ENCODE peak calls at places on chromosomes 1 and 21, in nine cellular contexts. One of them, this sample, is unnamed.

GRCh38 chr1:60692031-60692430 is 390.3 kb upstream of the NFIA start:
- DNase-seq in CD8-positive, alpha-beta T cell: no peak
- DNase-seq in AG04450: no peak
- DNase-seq in cardiac muscle cell: no peak
- DNase-seq in cardiac fibroblast: no peak
- DNase-seq in brain microvascular endothelial cell: no peak
- DNase-seq in HCT116: no peak
- DNase-seq in fibroblast of lung: no peak
- DNase-seq in A549: no peak
- DNase-seq in this sample: no peak

GRCh38 chr1:234842726-234843641 is 233.0 kb upstream of the IRF2BP2 start:
- DNase-seq in cardiac muscle cell: peak
- DNase-seq in A549: no peak
- DNase-seq in fibroblast of lung: peak
- DNase-seq in AG04450: no peak
- DNase-seq in cardiac fibroblast: peak
- DNase-seq in CD8-positive, alpha-beta T cell: peak
- DNase-seq in HCT116: no peak
- DNase-seq in brain microvascular endothelial cell: no peak
- DNase-seq in this sample: no peak

GRCh38 chr1:56120021-56120420 is 459.3 kb downstream of the PLPP3 start:
- DNase-seq in A549: no peak
- DNase-seq in fibroblast of lung: no peak
- DNase-seq in cardiac muscle cell: no peak
- DNase-seq in AG04450: peak
- DNase-seq in HCT116: no peak
- DNase-seq in CD8-positive, alpha-beta T cell: no peak
- DNase-seq in brain microvascular endothelial cell: peak
- DNase-seq in cardiac fibroblast: peak
- DNase-seq in this sample: no peak

GRCh38 chr1:179826626-179827280 is 50.9 kb downstream of the TOR1AIP2 start:
- DNase-seq in HCT116: no peak
- DNase-seq in AG04450: no peak
- DNase-seq in brain microvascular endothelial cell: no peak
- DNase-seq in CD8-positive, alpha-beta T cell: no peak
- DNase-seq in cardiac muscle cell: no peak
- DNase-seq in fibroblast of lung: no peak
- DNase-seq in cardiac fibroblast: no peak
- DNase-seq in A549: no peak
- DNase-seq in this sample: no peak

GRCh38 chr1:10617931-10618885 is 143.5 kb downstream of the PEX14 start:
- DNase-seq in fibroblast of lung: no peak
- DNase-seq in A549: no peak
- DNase-seq in cardiac muscle cell: no peak
- DNase-seq in cardiac fibroblast: no peak
- DNase-seq in brain microvascular endothelial cell: no peak
- DNase-seq in CD8-positive, alpha-beta T cell: no peak
- DNase-seq in AG04450: no peak
- DNase-seq in HCT116: no peak
- DNase-seq in this sample: no peak

GRCh38 chr1:110425196-110425595 is 17.7 kb upstream of the LAMTOR5 start:
- DNase-seq in cardiac fibroblast: no peak
- DNase-seq in cardiac muscle cell: no peak
- DNase-seq in AG04450: no peak
- DNase-seq in fibroblast of lung: no peak
- DNase-seq in CD8-positive, alpha-beta T cell: no peak
- DNase-seq in A549: no peak
- DNase-seq in HCT116: no peak
- DNase-seq in brain microvascular endothelial cell: no peak
- DNase-seq in this sample: no peak

GRCh38 chr1:18479484-18479883 is 1.2 kb upstream of the KLHDC7A start:
- DNase-seq in CD8-positive, alpha-beta T cell: no peak
- DNase-seq in brain microvascular endothelial cell: no peak
- DNase-seq in AG04450: no peak
- DNase-seq in cardiac muscle cell: no peak
- DNase-seq in HCT116: no peak
- DNase-seq in A549: no peak
- DNase-seq in cardiac fibroblast: no peak
- DNase-seq in fibroblast of lung: no peak
- DNase-seq in this sample: no peak

GRCh38 chr1:63773815-63774616 is at the start of gene ROR1:
- DNase-seq in CD8-positive, alpha-beta T cell: no peak
- DNase-seq in HCT116: peak
- DNase-seq in fibroblast of lung: peak
- DNase-seq in brain microvascular endothelial cell: peak
- DNase-seq in cardiac muscle cell: peak
- DNase-seq in cardiac fibroblast: peak
- DNase-seq in AG04450: no peak
- DNase-seq in A549: peak
- DNase-seq in this sample: peak

GRCh38 chr21:31576428-31576827 is 83.1 kb upstream of the SOD1 start:
- DNase-seq in fibroblast of lung: peak
- DNase-seq in cardiac muscle cell: no peak
- DNase-seq in AG04450: no peak
- DNase-seq in brain microvascular endothelial cell: no peak
- DNase-seq in cardiac fibroblast: peak
- DNase-seq in CD8-positive, alpha-beta T cell: no peak
- DNase-seq in A549: no peak
- DNase-seq in HCT116: no peak
- DNase-seq in this sample: no peak

GRCh38 chr1:168421399-168422004 is 122.3 kb downstream of the XCL2 start:
- DNase-seq in A549: no peak
- DNase-seq in cardiac muscle cell: no peak
- DNase-seq in CD8-positive, alpha-beta T cell: no peak
- DNase-seq in fibroblast of lung: no peak
- DNase-seq in HCT116: no peak
- DNase-seq in brain microvascular endothelial cell: no peak
- DNase-seq in AG04450: no peak
- DNase-seq in cardiac fibroblast: no peak
- DNase-seq in this sample: no peak

GRCh38 chr1:157189096-157189495 is 50.9 kb upstream of the ETV3 start:
- DNase-seq in HCT116: no peak
- DNase-seq in AG04450: no peak
- DNase-seq in brain microvascular endothelial cell: no peak
- DNase-seq in cardiac fibroblast: no peak
- DNase-seq in cardiac muscle cell: no peak
- DNase-seq in CD8-positive, alpha-beta T cell: no peak
- DNase-seq in A549: no peak
- DNase-seq in fibroblast of lung: no peak
- DNase-seq in this sample: no peak

GRCh38 chr1:41328780-41329640 is 32.2 kb upstream of the FOXO6 start:
- DNase-seq in HCT116: no peak
- DNase-seq in CD8-positive, alpha-beta T cell: no peak
- DNase-seq in fibroblast of lung: no peak
- DNase-seq in brain microvascular endothelial cell: no peak
- DNase-seq in cardiac fibroblast: no peak
- DNase-seq in cardiac muscle cell: no peak
- DNase-seq in A549: no peak
- DNase-seq in AG04450: no peak
- DNase-seq in this sample: no peak

GRCh38 chr1:108962681-108963051 is 618 bp downstream of the CLCC1 start:
- DNase-seq in fibroblast of lung: peak
- DNase-seq in cardiac muscle cell: no peak
- DNase-seq in cardiac fibroblast: no peak
- DNase-seq in AG04450: no peak
- DNase-seq in A549: peak
- DNase-seq in CD8-positive, alpha-beta T cell: no peak
- DNase-seq in HCT116: no peak
- DNase-seq in brain microvascular endothelial cell: no peak
- DNase-seq in this sample: no peak

GRCh38 chr1:193592325-193592724 is 405.9 kb upstream of the B3GALT2 start:
- DNase-seq in AG04450: no peak
- DNase-seq in A549: no peak
- DNase-seq in fibroblast of lung: no peak
- DNase-seq in brain microvascular endothelial cell: no peak
- DNase-seq in HCT116: no peak
- DNase-seq in cardiac fibroblast: no peak
- DNase-seq in CD8-positive, alpha-beta T cell: no peak
- DNase-seq in cardiac muscle cell: no peak
- DNase-seq in this sample: no peak

GRCh38 chr1:205774277-205775014 is 836 bp downstream of the RAB29 start:
- DNase-seq in HCT116: no peak
- DNase-seq in fibroblast of lung: peak
- DNase-seq in CD8-positive, alpha-beta T cell: peak
- DNase-seq in cardiac muscle cell: peak
- DNase-seq in cardiac fibroblast: peak
- DNase-seq in AG04450: no peak
- DNase-seq in brain microvascular endothelial cell: no peak
- DNase-seq in A549: no peak
- DNase-seq in this sample: no peak

GRCh38 chr1:98086796-98087195 is 166.0 kb upstream of the DPYD start:
- DNase-seq in brain microvascular endothelial cell: peak
- DNase-seq in cardiac muscle cell: no peak
- DNase-seq in A549: peak
- DNase-seq in fibroblast of lung: peak
- DNase-seq in CD8-positive, alpha-beta T cell: no peak
- DNase-seq in AG04450: peak
- DNase-seq in HCT116: peak
- DNase-seq in cardiac fibroblast: peak
- DNase-seq in this sample: peak

GRCh38 chr1:52055066-52055853 is at the start of gene TXNDC12:
- DNase-seq in brain microvascular endothelial cell: peak
- DNase-seq in HCT116: peak
- DNase-seq in CD8-positive, alpha-beta T cell: peak
- DNase-seq in AG04450: peak
- DNase-seq in A549: peak
- DNase-seq in cardiac fibroblast: peak
- DNase-seq in fibroblast of lung: peak
- DNase-seq in cardiac muscle cell: peak
- DNase-seq in this sample: peak
- TF ChIP-seq CTCF in brain microvascular endothelial cell: no peak
- TF ChIP-seq CTCF in HCT116: no peak
- TF ChIP-seq CTCF in CD8-positive, alpha-beta T cell: no peak
- TF ChIP-seq CTCF in AG04450: no peak
- TF ChIP-seq CTCF in A549: no peak
- TF ChIP-seq CTCF in cardiac fibroblast: no peak
- TF ChIP-seq CTCF in fibroblast of lung: no peak
- TF ChIP-seq CTCF in cardiac muscle cell: no peak
- TF ChIP-seq CTCF in this sample: no peak

DNA sequence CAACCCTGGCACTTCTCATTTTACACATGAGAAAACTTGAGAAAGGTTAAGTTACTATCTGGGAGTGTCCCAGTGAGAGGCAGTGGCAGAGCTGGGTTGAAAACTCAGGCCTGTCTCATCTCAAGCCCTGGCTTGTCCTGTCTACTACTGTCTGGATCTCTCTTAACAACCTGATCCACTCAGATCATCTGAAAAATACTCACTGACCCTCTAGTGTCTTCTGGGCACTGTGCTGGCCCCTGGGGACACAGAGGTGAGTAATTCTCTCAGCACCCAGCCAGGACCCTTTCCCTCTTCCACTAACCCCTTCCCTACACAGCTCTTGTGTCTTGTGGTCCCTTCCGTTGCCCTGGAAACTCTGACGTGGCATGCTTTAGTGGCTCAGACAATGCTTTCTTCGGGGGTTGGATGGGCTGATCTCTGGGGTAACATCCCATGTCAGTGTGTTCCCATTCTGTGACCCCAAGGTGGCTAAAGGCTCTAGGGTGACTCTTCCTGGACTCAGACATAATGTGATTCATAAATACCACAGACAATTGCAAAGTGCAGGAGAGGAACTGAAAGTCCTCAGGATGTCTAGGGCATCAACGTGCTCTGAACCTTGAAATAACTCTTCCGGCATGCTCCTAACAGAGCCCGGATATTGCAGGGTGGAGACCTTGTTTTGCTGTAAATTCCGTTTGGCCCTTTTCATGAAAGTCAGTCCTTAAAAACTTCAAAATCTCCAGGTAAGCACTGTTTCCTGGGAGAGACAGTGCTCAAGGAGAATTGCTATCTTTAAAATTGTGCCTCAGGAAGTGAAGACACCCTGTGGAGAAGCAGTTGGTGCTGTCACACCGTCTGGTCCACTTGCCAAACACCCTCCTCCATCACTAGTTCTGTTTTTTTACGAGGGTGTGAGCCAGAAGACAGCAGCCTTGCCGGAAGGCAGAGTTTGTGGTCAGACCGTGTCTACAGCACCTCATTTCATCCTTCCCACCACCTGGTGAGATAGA is 4.0 kb downstream of the SHISAL2A start:
- DNase-seq in AG04450: no peak
- DNase-seq in CD8-positive, alpha-beta T cell: peak
- DNase-seq in HCT116: no peak
- DNase-seq in cardiac fibroblast: peak
- DNase-seq in cardiac muscle cell: no peak
- DNase-seq in brain microvascular endothelial cell: no peak
- DNase-seq in A549: no peak
- DNase-seq in fibroblast of lung: no peak
- DNase-seq in this sample: no peak
- H3K4me3 ChIP-seq in AG04450: no peak
- H3K4me3 ChIP-seq in CD8-positive, alpha-beta T cell: peak
- H3K4me3 ChIP-seq in HCT116: no peak
- H3K4me3 ChIP-seq in cardiac fibroblast: no peak
- H3K4me3 ChIP-seq in cardiac muscle cell: no peak
- H3K4me3 ChIP-seq in brain microvascular endothelial cell: no peak
- H3K4me3 ChIP-seq in A549: no peak
- H3K4me3 ChIP-seq in fibroblast of lung: no peak
- H3K4me3 ChIP-seq in this sample: no peak

GRCh38 chr1:88562991-88563390 is 121.1 kb upstream of the PKN2 start:
- DNase-seq in brain microvascular endothelial cell: no peak
- DNase-seq in CD8-positive, alpha-beta T cell: no peak
- DNase-seq in fibroblast of lung: no peak
- DNase-seq in cardiac muscle cell: no peak
- DNase-seq in A549: no peak
- DNase-seq in HCT116: no peak
- DNase-seq in AG04450: no peak
- DNase-seq in cardiac fibroblast: no peak
- DNase-seq in this sample: no peak
- TF ChIP-seq CTCF in brain microvascular endothelial cell: no peak
- TF ChIP-seq CTCF in CD8-positive, alpha-beta T cell: no peak
- TF ChIP-seq CTCF in fibroblast of lung: no peak
- TF ChIP-seq CTCF in cardiac muscle cell: no peak
- TF ChIP-seq CTCF in A549: no peak
- TF ChIP-seq CTCF in HCT116: no peak
- TF ChIP-seq CTCF in AG04450: no peak
- TF ChIP-seq CTCF in cardiac fibroblast: no peak
- TF ChIP-seq CTCF in this sample: no peak

DNA sequence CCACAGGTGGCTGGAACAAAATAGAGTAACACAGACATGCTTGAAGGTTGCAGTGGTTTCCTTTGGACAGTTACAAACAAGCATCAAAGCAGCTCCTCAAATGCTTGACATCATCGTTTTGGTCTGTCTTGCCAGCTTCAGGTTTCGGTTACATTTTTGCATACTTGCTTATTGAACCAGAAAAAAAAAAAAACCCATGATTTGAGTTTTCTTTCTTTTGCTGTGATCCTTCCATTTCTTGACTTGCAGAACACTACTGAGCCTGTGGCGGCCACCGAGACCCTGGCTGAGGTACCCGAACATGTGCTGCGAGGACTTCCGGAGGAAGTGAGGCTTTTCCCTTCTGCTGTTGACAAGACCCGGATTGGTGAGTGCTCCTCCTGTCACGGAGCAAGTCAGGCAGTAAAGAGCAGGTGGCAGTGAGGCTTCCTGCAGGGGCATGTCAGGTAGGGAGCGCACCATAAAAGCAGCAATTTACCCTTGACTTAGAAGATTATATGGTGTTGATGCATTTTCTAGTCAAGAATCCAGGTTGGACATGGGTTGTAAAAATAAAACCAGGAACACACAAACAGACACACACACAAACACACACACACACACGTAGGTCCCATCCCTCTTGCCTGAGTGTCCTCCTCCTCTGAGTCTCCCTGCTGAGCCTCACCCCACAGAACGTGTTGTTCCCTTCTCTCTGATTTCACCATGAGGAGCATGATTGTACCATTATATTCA is 30.9 kb downstream of the PRDM2 start:
- DNase-seq in AG04450: no peak
- DNase-seq in fibroblast of lung: peak
- DNase-seq in brain microvascular endothelial cell: no peak
- DNase-seq in cardiac fibroblast: no peak
- DNase-seq in CD8-positive, alpha-beta T cell: peak
- DNase-seq in HCT116: no peak
- DNase-seq in cardiac muscle cell: no peak
- DNase-seq in A549: no peak
- DNase-seq in this sample: peak
- H3K4me3 ChIP-seq in AG04450: no peak
- H3K4me3 ChIP-seq in fibroblast of lung: no peak
- H3K4me3 ChIP-seq in brain microvascular endothelial cell: no peak
- H3K4me3 ChIP-seq in cardiac fibroblast: no peak
- H3K4me3 ChIP-seq in CD8-positive, alpha-beta T cell: peak
- H3K4me3 ChIP-seq in HCT116: no peak
- H3K4me3 ChIP-seq in cardiac muscle cell: no peak
- H3K4me3 ChIP-seq in A549: no peak
- H3K4me3 ChIP-seq in this sample: no peak